ENCODE peak calls at places on chromosomes 13 and 19, in nine cellular contexts. V is RCC 7860; E is NCI-H1092; U is NCI-H524; G is mucosa of descending colon; L is activated naive CD4-positive, alpha-beta T cell treated with anti-CD3 and anti-CD28 coated beads, Interleukin-2, amount 50 U/mL, for 72 hours; W is stimulated activated CD4-positive, alpha-beta T cell treated with anti-CD3 and anti-CD28 coated beads, Interleukin-1b, Interleukin-23, amount 100 ng/mL, for 4 hours; B is effector memory CD4-positive, alpha-beta T cell; D is GDM1. K is an unnamed sample.

GRCh38 chr13:48775285-48775684 is 121.6 kb downstream of the CYSLTR2 start:
- DNase-seq in B (no peak), G (no peak), U (no peak), W (no peak), V (peak), D (no peak), L (no peak), E (no peak), K (no peak)

GRCh38 chr13:106155411-106155810 is 380.1 kb downstream of the EFNB2 start:
- DNase-seq in L (no peak), D (no peak), V (peak), U (no peak), E (no peak), G (no peak), B (no peak), W (no peak), K (no peak)

GRCh38 chr19:55070755-55071502 is 4.7 kb upstream of the EPS8L1 start:
- DNase-seq in D (peak), V (peak), W (no peak), U (no peak), L (no peak), B (no peak), G (peak), E (no peak), K (no peak)

GRCh38 chr13:109939838-109940237 is 153.5 kb upstream of the IRS2 start:
- DNase-seq in G (no peak), B (no peak), V (no peak), W (no peak), E (no peak), U (no peak), L (no peak), D (no peak), K (no peak)

GRCh38 chr13:34738251-34739170 is 203.6 kb upstream of the NBEA start:
- DNase-seq in W (no peak), V (no peak), L (no peak), D (no peak), B (no peak), E (no peak), U (no peak), G (no peak), K (no peak)

GRCh38 chr13:59522652-59523051 is 641.1 kb downstream of the DIAPH3 start:
- DNase-seq in G (no peak), D (no peak), E (no peak), W (no peak), V (no peak), B (no peak), L (no peak), U (no peak), K (no peak)

GRCh38 chr19:53612762-53613526 is 18.9 kb upstream of the DPRX start:
- DNase-seq in V (no peak), W (no peak), L (no peak), B (no peak), E (no peak), U (no peak), G (no peak), D (no peak), K (no peak)

GRCh38 chr13:92460479-92460878 is 766.1 kb upstream of the GPC6 start:
- DNase-seq in V (no peak), G (peak), L (no peak), W (no peak), B (no peak), D (no peak), E (no peak), U (no peak), K (no peak)

GRCh38 chr19:10084803-10085202 is 1.3 kb upstream of the SHFL start:
- DNase-seq in G (no peak), W (no peak), B (no peak), L (no peak), V (no peak), D (no peak), U (no peak), E (no peak), K (no peak)

GRCh38 chr19:38977445-38978314 is 2.1 kb upstream of the FBXO17 start:
- DNase-seq in L (peak), V (peak), W (no peak), G (no peak), E (no peak), U (no peak), B (no peak), D (peak), K (no peak)

GRCh38 chr13:50651916-50652315 is 191.6 kb downstream of the DLEU7 start:
- DNase-seq in W (no peak), U (no peak), G (no peak), E (no peak), L (no peak), B (no peak), V (no peak), D (no peak), K (no peak)

K was measured in AML-193.